ENCODE peak calls at places on chromosomes 11 and 22, in five cellular contexts. R is transverse colon, I is left ventricle myocardium inferior, Z is head of caudate nucleus, E is NCI-H460. V is an unnamed sample.

GRCh38 chr11:102530558-102530957 is at the start of gene MMP7:
- DNase-seq in R (no peak), I (no peak), Z (no peak), E (no peak), V (peak)

GRCh38 chr11:34192481-34193401 is 87.3 kb downstream of the NAT10 start:
- DNase-seq in R (peak), I (peak), Z (no peak), E (peak), V (peak)

GRCh38 chr22:19701420-19702145 is 12.7 kb upstream of the SEPTIN5 start:
- DNase-seq in R (no peak), I (no peak), Z (no peak), E (no peak), V (no peak)

GRCh38 chr11:63602296-63602695 is 11.9 kb downstream of the PLAAT3 start:
- DNase-seq in R (no peak), I (no peak), Z (no peak), E (no peak), V (no peak)

GRCh38 chr22:44758354-44758969 is 6.1 kb downstream of the ARHGAP8 start:
- DNase-seq in R (no peak), I (no peak), Z (no peak), E (no peak), V (peak)

GRCh38 chr11:123145661-123146060 is 49.4 kb downstream of the CLMP start:
- DNase-seq in R (no peak), I (no peak), Z (no peak), E (no peak), V (no peak)

GRCh38 chr22:27113211-27114030 is 456.0 kb downstream of the MIAT start:
- DNase-seq in R (peak), I (peak), Z (no peak), E (peak), V (peak)

GRCh38 chr11:60871378-60872061 is 4.2 kb downstream of the ZP1 start:
- DNase-seq in R (no peak), I (peak), Z (no peak), E (no peak), V (no peak)

GRCh38 chr11:10519630-10520029 is 21.4 kb downstream of the RNF141 start:
- DNase-seq in R (no peak), I (no peak), Z (no peak), E (no peak), V (peak)

GRCh38 chr11:924406-925157 is 1.1 kb upstream of the AP2A2 start:
- DNase-seq in R (no peak), I (peak), Z (no peak), E (no peak), V (no peak)

GRCh38 chr11:96052921-96053631 is 129.2 kb upstream of the MTMR2 start:
- DNase-seq in R (no peak), I (no peak), Z (no peak), E (no peak), V (peak)

GRCh38 chr22:46735747-46736608 is 2.1 kb downstream of the CERK start:
- DNase-seq in R (no peak), I (no peak), Z (no peak), E (no peak), V (no peak)

GRCh38 chr11:69292221-69292648 is 1.7 kb upstream of the MYEOV start:
- DNase-seq in R (peak), I (no peak), Z (no peak), E (no peak), V (no peak)

GRCh38 chr22:38938221-38938620 is 19.2 kb upstream of the APOBEC3A start:
- DNase-seq in R (no peak), I (no peak), Z (no peak), E (no peak), V (no peak)

V was measured in bronchial epithelial cell.